ENCODE peak calls at places on chromosome 5, in eight cellular contexts. O is fibroblast of pulmonary artery, P is HuH-7, F is DMS 273 treated with DMSO at 0.1 percent for 48 hours, Z is iPS-NIHi11, S is H7, Y is IMR-90, X is NCI-H2081. L is an unnamed sample.

GRCh38 chr5:179974281-179974945 is 66.7 kb upstream of the TBC1D9B start:
- DNase-seq in O (no peak), P (no peak), F (peak; percentile 53), Z (no peak), S (peak; percentile 13), Y (no peak), X (no peak), L (no peak)

GRCh38 chr5:159749146-159749545 is 167.1 kb upstream of the ADRA1B start:
- DNase-seq in O (no peak), P (no peak), F (no peak), Z (no peak), S (no peak), Y (peak; percentile 57), X (no peak), L (no peak)

GRCh38 chr5:116733995-116734716 is 159.5 kb upstream of the SEMA6A start:
- DNase-seq in O (no peak), P (no peak), F (no peak), Z (no peak), S (no peak), Y (no peak), X (no peak), L (no peak)

GRCh38 chr5:93189707-93190120 is 391.3 kb downstream of the NR2F1-AS1 start:
- DNase-seq in O (peak; percentile 95), P (no peak), F (no peak), Z (no peak), S (no peak), Y (peak; percentile 97), X (no peak), L (peak; percentile 97)

GRCh38 chr5:71782771-71783770 is 64.0 kb downstream of the CARTPT start:
- DNase-seq in O (peak; percentile 84), P (peak; percentile 55), F (peak; percentile 25), Z (peak; percentile 76), S (peak; percentile 65), Y (peak; percentile 75), X (peak; percentile 83), L (peak; percentile 85)

GRCh38 chr5:78162253-78162862 is 132.1 kb downstream of the AP3B1 start:
- DNase-seq in O (peak; percentile 61), P (peak; percentile 10), F (peak; percentile 13), Z (peak; percentile 22), S (peak; percentile 14), Y (peak; percentile 44), X (peak; percentile 64), L (peak; percentile 64)

GRCh38 chr5:75566710-75567309 is 44.4 kb upstream of the ANKDD1B start:
- DNase-seq in O (peak; percentile 96), P (no peak), F (no peak), Z (peak; percentile 33), S (no peak), Y (peak; percentile 96), X (no peak), L (peak; percentile 96)

GRCh38 chr5:32504923-32505596 is 60.5 kb upstream of the ZFR start:
- DNase-seq in O (peak; percentile 93), P (no peak), F (peak; percentile 97), Z (peak; percentile 46), S (peak; percentile 59), Y (peak; percentile 94), X (peak; percentile 99), L (peak; percentile 96)

GRCh38 chr5:79020861-79021561 is 35.9 kb upstream of the ARSB start:
- DNase-seq in O (peak; percentile 86), P (peak; percentile 28), F (peak; percentile 77), Z (peak; percentile 61), S (peak; percentile 36), Y (peak; percentile 78), X (peak; percentile 24), L (peak; percentile 74)

GRCh38 chr5:103569313-103570060 is 6.9 kb upstream of the NUDT12 start:
- DNase-seq in O (no peak), P (no peak), F (peak; percentile 12), Z (no peak), S (no peak), Y (peak; percentile 6), X (no peak), L (peak; percentile 3)

GRCh38 chr5:39517800-39518199 is 93.0 kb upstream of the DAB2 start:
- DNase-seq in O (peak; percentile 91), P (no peak), F (no peak), Z (no peak), S (no peak), Y (peak; percentile 92), X (no peak), L (peak; percentile 87)

GRCh38 chr5:51567636-51568035 is 184.4 kb downstream of the ISL1 start:
- DNase-seq in O (no peak), P (no peak), F (no peak), Z (no peak), S (no peak), Y (no peak), X (no peak), L (no peak)

GRCh38 chr5:132485641-132486317 is 4.8 kb downstream of the IRF1 start:
- DNase-seq in O (no peak), P (no peak), F (no peak), Z (no peak), S (no peak), Y (no peak), X (no peak), L (no peak)

GRCh38 chr5:139707445-139708003 is 59.4 kb downstream of the CXXC5 start:
- DNase-seq in O (no peak), P (no peak), F (no peak), Z (no peak), S (no peak), Y (no peak), X (no peak), L (no peak)

L was measured in cardiac fibroblast.